ENCODE peak calls at places on chromosome 17, in ten cellular contexts. One of them, this sample, is unnamed.
A peak's percentile ranks its signal among the peaks of the same experiment; 100 is the strongest.

GRCh38 chr17:81832608-81833159 is 407 bp downstream of the MCRIP1 start:
- DNase-seq in Ammon's horn: no peak
- DNase-seq in NCI-H1694: no peak
- DNase-seq in GM03348: peak; percentile 66
- DNase-seq in stimulated activated CD4-positive, alpha-beta T cell treated with anti-CD3 and anti-CD28 coated beads, Interleukin-2, amount 100 ng/mL, for 48 hours: peak; percentile 38
- DNase-seq in Calu3: no peak
- DNase-seq in right cardiac atrium: no peak
- DNase-seq in AG20443: peak; percentile 60
- DNase-seq in activated gamma-delta T cell: no peak
- DNase-seq in left lobe of liver: no peak
- DNase-seq in this sample: peak; percentile 66

GRCh38 chr17:77208217-77208808 is 67.5 kb downstream of the SEC14L1 start:
- DNase-seq in Ammon's horn: peak; percentile 88
- DNase-seq in NCI-H1694: no peak
- DNase-seq in GM03348: peak; percentile 60
- DNase-seq in stimulated activated CD4-positive, alpha-beta T cell treated with anti-CD3 and anti-CD28 coated beads, Interleukin-2, amount 100 ng/mL, for 48 hours: no peak
- DNase-seq in Calu3: no peak
- DNase-seq in right cardiac atrium: peak; percentile 43
- DNase-seq in AG20443: peak; percentile 76
- DNase-seq in activated gamma-delta T cell: no peak
- DNase-seq in left lobe of liver: no peak
- DNase-seq in this sample: no peak

GRCh38 chr17:47819475-47819874 is 2.1 kb downstream of the OSBPL7 start:
- DNase-seq in Ammon's horn: no peak
- DNase-seq in NCI-H1694: no peak
- DNase-seq in GM03348: no peak
- DNase-seq in stimulated activated CD4-positive, alpha-beta T cell treated with anti-CD3 and anti-CD28 coated beads, Interleukin-2, amount 100 ng/mL, for 48 hours: no peak
- DNase-seq in Calu3: no peak
- DNase-seq in right cardiac atrium: no peak
- DNase-seq in AG20443: no peak
- DNase-seq in activated gamma-delta T cell: no peak
- DNase-seq in left lobe of liver: no peak
- DNase-seq in this sample: no peak

GRCh38 chr17:43905985-43906852 is 1.1 kb downstream of the MPP2 start:
- DNase-seq in Ammon's horn: peak; percentile 91
- DNase-seq in NCI-H1694: peak; percentile 64
- DNase-seq in GM03348: peak; percentile 82
- DNase-seq in stimulated activated CD4-positive, alpha-beta T cell treated with anti-CD3 and anti-CD28 coated beads, Interleukin-2, amount 100 ng/mL, for 48 hours: no peak
- DNase-seq in Calu3: peak; percentile 59
- DNase-seq in right cardiac atrium: peak; percentile 80
- DNase-seq in AG20443: peak; percentile 82
- DNase-seq in activated gamma-delta T cell: peak; percentile 24
- DNase-seq in left lobe of liver: peak; percentile 53
- DNase-seq in this sample: peak; percentile 48

GRCh38 chr17:79023886-79024771 is at the start of gene C1QTNF1:
- DNase-seq in Ammon's horn: no peak
- DNase-seq in NCI-H1694: no peak
- DNase-seq in GM03348: peak; percentile 64
- DNase-seq in stimulated activated CD4-positive, alpha-beta T cell treated with anti-CD3 and anti-CD28 coated beads, Interleukin-2, amount 100 ng/mL, for 48 hours: no peak
- DNase-seq in Calu3: peak; percentile 79
- DNase-seq in right cardiac atrium: peak; percentile 84
- DNase-seq in AG20443: peak; percentile 60
- DNase-seq in activated gamma-delta T cell: peak; percentile 30
- DNase-seq in left lobe of liver: no peak
- DNase-seq in this sample: peak; percentile 76

GRCh38 chr17:17128476-17129075 is 77.6 kb downstream of the PLD6 start:
- DNase-seq in Ammon's horn: no peak
- DNase-seq in NCI-H1694: no peak
- DNase-seq in GM03348: no peak
- DNase-seq in stimulated activated CD4-positive, alpha-beta T cell treated with anti-CD3 and anti-CD28 coated beads, Interleukin-2, amount 100 ng/mL, for 48 hours: no peak
- DNase-seq in Calu3: no peak
- DNase-seq in right cardiac atrium: no peak
- DNase-seq in AG20443: no peak
- DNase-seq in activated gamma-delta T cell: no peak
- DNase-seq in left lobe of liver: no peak
- DNase-seq in this sample: no peak

GRCh38 chr17:29590261-29590978 is 972 bp upstream of the GIT1 start:
- DNase-seq in Ammon's horn: peak; percentile 64
- DNase-seq in NCI-H1694: peak; percentile 51
- DNase-seq in GM03348: peak; percentile 67
- DNase-seq in stimulated activated CD4-positive, alpha-beta T cell treated with anti-CD3 and anti-CD28 coated beads, Interleukin-2, amount 100 ng/mL, for 48 hours: no peak
- DNase-seq in Calu3: no peak
- DNase-seq in right cardiac atrium: no peak
- DNase-seq in AG20443: no peak
- DNase-seq in activated gamma-delta T cell: no peak
- DNase-seq in left lobe of liver: no peak
- DNase-seq in this sample: no peak

GRCh38 chr17:62064029-62064790 is 868 bp downstream of the MED13 start:
- DNase-seq in Ammon's horn: peak; percentile 32
- DNase-seq in NCI-H1694: no peak
- DNase-seq in GM03348: no peak
- DNase-seq in stimulated activated CD4-positive, alpha-beta T cell treated with anti-CD3 and anti-CD28 coated beads, Interleukin-2, amount 100 ng/mL, for 48 hours: no peak
- DNase-seq in Calu3: no peak
- DNase-seq in right cardiac atrium: no peak
- DNase-seq in AG20443: no peak
- DNase-seq in activated gamma-delta T cell: no peak
- DNase-seq in left lobe of liver: no peak
- DNase-seq in this sample: peak; percentile 52

GRCh38 chr17:22300177-22300576 is 607.9 kb downstream of the KCNJ18 start:
- DNase-seq in Ammon's horn: no peak
- DNase-seq in NCI-H1694: no peak
- DNase-seq in GM03348: no peak
- DNase-seq in stimulated activated CD4-positive, alpha-beta T cell treated with anti-CD3 and anti-CD28 coated beads, Interleukin-2, amount 100 ng/mL, for 48 hours: no peak
- DNase-seq in Calu3: no peak
- DNase-seq in right cardiac atrium: no peak
- DNase-seq in AG20443: no peak
- DNase-seq in activated gamma-delta T cell: no peak
- DNase-seq in left lobe of liver: no peak
- DNase-seq in this sample: no peak

GRCh38 chr17:66339563-66339962 is 37.1 kb downstream of the PRKCA start:
- DNase-seq in Ammon's horn: no peak
- DNase-seq in NCI-H1694: no peak
- DNase-seq in GM03348: no peak
- DNase-seq in stimulated activated CD4-positive, alpha-beta T cell treated with anti-CD3 and anti-CD28 coated beads, Interleukin-2, amount 100 ng/mL, for 48 hours: no peak
- DNase-seq in Calu3: no peak
- DNase-seq in right cardiac atrium: no peak
- DNase-seq in AG20443: no peak
- DNase-seq in activated gamma-delta T cell: no peak
- DNase-seq in left lobe of liver: no peak
- DNase-seq in this sample: no peak

GRCh38 chr17:79800325-79801155 is 3.7 kb upstream of the CBX8 start:
- DNase-seq in Ammon's horn: no peak
- DNase-seq in NCI-H1694: peak; percentile 49
- DNase-seq in GM03348: peak; percentile 54
- DNase-seq in stimulated activated CD4-positive, alpha-beta T cell treated with anti-CD3 and anti-CD28 coated beads, Interleukin-2, amount 100 ng/mL, for 48 hours: no peak
- DNase-seq in Calu3: no peak
- DNase-seq in right cardiac atrium: no peak
- DNase-seq in AG20443: peak; percentile 52
- DNase-seq in activated gamma-delta T cell: no peak
- DNase-seq in left lobe of liver: no peak
- DNase-seq in this sample: peak; percentile 72

GRCh38 chr17:41063449-41063848 is 2.2 kb downstream of the KRTAP2-4 start:
- DNase-seq in Ammon's horn: no peak
- DNase-seq in NCI-H1694: no peak
- DNase-seq in GM03348: no peak
- DNase-seq in stimulated activated CD4-positive, alpha-beta T cell treated with anti-CD3 and anti-CD28 coated beads, Interleukin-2, amount 100 ng/mL, for 48 hours: no peak
- DNase-seq in Calu3: no peak
- DNase-seq in right cardiac atrium: no peak
- DNase-seq in AG20443: no peak
- DNase-seq in activated gamma-delta T cell: no peak
- DNase-seq in left lobe of liver: no peak
- DNase-seq in this sample: no peak

GRCh38 chr17:27446569-27447301 is 9.5 kb upstream of the KSR1 start:
- DNase-seq in Ammon's horn: no peak
- DNase-seq in NCI-H1694: peak; percentile 62
- DNase-seq in GM03348: peak; percentile 62
- DNase-seq in stimulated activated CD4-positive, alpha-beta T cell treated with anti-CD3 and anti-CD28 coated beads, Interleukin-2, amount 100 ng/mL, for 48 hours: no peak
- DNase-seq in Calu3: no peak
- DNase-seq in right cardiac atrium: peak; percentile 50
- DNase-seq in AG20443: peak; percentile 68
- DNase-seq in activated gamma-delta T cell: no peak
- DNase-seq in left lobe of liver: no peak
- DNase-seq in this sample: no peak

GRCh38 chr17:42761638-42762037 is 611 bp downstream of the RAMP2 start:
- DNase-seq in Ammon's horn: no peak
- DNase-seq in NCI-H1694: no peak
- DNase-seq in GM03348: no peak
- DNase-seq in stimulated activated CD4-positive, alpha-beta T cell treated with anti-CD3 and anti-CD28 coated beads, Interleukin-2, amount 100 ng/mL, for 48 hours: no peak
- DNase-seq in Calu3: no peak
- DNase-seq in right cardiac atrium: no peak
- DNase-seq in AG20443: no peak
- DNase-seq in activated gamma-delta T cell: no peak
- DNase-seq in left lobe of liver: no peak
- DNase-seq in this sample: no peak

GRCh38 chr17:1551741-1552140 is 10.9 kb downstream of the PITPNA start:
- DNase-seq in Ammon's horn: no peak
- DNase-seq in NCI-H1694: no peak
- DNase-seq in GM03348: no peak
- DNase-seq in stimulated activated CD4-positive, alpha-beta T cell treated with anti-CD3 and anti-CD28 coated beads, Interleukin-2, amount 100 ng/mL, for 48 hours: no peak
- DNase-seq in Calu3: no peak
- DNase-seq in right cardiac atrium: no peak
- DNase-seq in AG20443: no peak
- DNase-seq in activated gamma-delta T cell: no peak
- DNase-seq in left lobe of liver: no peak
- DNase-seq in this sample: no peak

GRCh38 chr17:49989518-49989880 is 5.5 kb downstream of the DLX3 start:
- DNase-seq in Ammon's horn: no peak
- DNase-seq in NCI-H1694: no peak
- DNase-seq in GM03348: no peak
- DNase-seq in stimulated activated CD4-positive, alpha-beta T cell treated with anti-CD3 and anti-CD28 coated beads, Interleukin-2, amount 100 ng/mL, for 48 hours: no peak
- DNase-seq in Calu3: no peak
- DNase-seq in right cardiac atrium: no peak
- DNase-seq in AG20443: no peak
- DNase-seq in activated gamma-delta T cell: no peak
- DNase-seq in left lobe of liver: no peak
- DNase-seq in this sample: no peak

GRCh38 chr17:35774499-35774898 is 13.8 kb downstream of the C17orf50 start:
- DNase-seq in Ammon's horn: peak; percentile 66
- DNase-seq in NCI-H1694: no peak
- DNase-seq in GM03348: no peak
- DNase-seq in stimulated activated CD4-positive, alpha-beta T cell treated with anti-CD3 and anti-CD28 coated beads, Interleukin-2, amount 100 ng/mL, for 48 hours: no peak
- DNase-seq in Calu3: no peak
- DNase-seq in right cardiac atrium: peak; percentile 77
- DNase-seq in AG20443: peak; percentile 48
- DNase-seq in activated gamma-delta T cell: no peak
- DNase-seq in left lobe of liver: no peak
- DNase-seq in this sample: no peak

GRCh38 chr17:78484300-78485159 is 92.7 kb downstream of the DNAH17 start:
- DNase-seq in Ammon's horn: peak; percentile 51
- DNase-seq in NCI-H1694: no peak
- DNase-seq in GM03348: peak; percentile 87
- DNase-seq in stimulated activated CD4-positive, alpha-beta T cell treated with anti-CD3 and anti-CD28 coated beads, Interleukin-2, amount 100 ng/mL, for 48 hours: peak; percentile 66
- DNase-seq in Calu3: peak; percentile 65
- DNase-seq in right cardiac atrium: no peak
- DNase-seq in AG20443: peak; percentile 90
- DNase-seq in activated gamma-delta T cell: no peak
- DNase-seq in left lobe of liver: no peak
- DNase-seq in this sample: peak; percentile 90

GRCh38 chr17:49899588-49899987 is 51.7 kb upstream of the TAC4 start:
- DNase-seq in Ammon's horn: no peak
- DNase-seq in NCI-H1694: no peak
- DNase-seq in GM03348: no peak
- DNase-seq in stimulated activated CD4-positive, alpha-beta T cell treated with anti-CD3 and anti-CD28 coated beads, Interleukin-2, amount 100 ng/mL, for 48 hours: no peak
- DNase-seq in Calu3: no peak
- DNase-seq in right cardiac atrium: no peak
- DNase-seq in AG20443: no peak
- DNase-seq in activated gamma-delta T cell: no peak
- DNase-seq in left lobe of liver: no peak
- DNase-seq in this sample: no peak

GRCh38 chr17:57970706-57971105 is 15.5 kb upstream of the CUEDC1 start:
- DNase-seq in Ammon's horn: no peak
- DNase-seq in NCI-H1694: no peak
- DNase-seq in GM03348: peak; percentile 42
- DNase-seq in stimulated activated CD4-positive, alpha-beta T cell treated with anti-CD3 and anti-CD28 coated beads, Interleukin-2, amount 100 ng/mL, for 48 hours: no peak
- DNase-seq in Calu3: no peak
- DNase-seq in right cardiac atrium: no peak
- DNase-seq in AG20443: peak; percentile 65
- DNase-seq in activated gamma-delta T cell: no peak
- DNase-seq in left lobe of liver: no peak
- DNase-seq in this sample: no peak

GRCh38 chr17:31319253-31319661 is 2.2 kb downstream of the EVI2A start:
- DNase-seq in Ammon's horn: no peak
- DNase-seq in NCI-H1694: no peak
- DNase-seq in GM03348: no peak
- DNase-seq in stimulated activated CD4-positive, alpha-beta T cell treated with anti-CD3 and anti-CD28 coated beads, Interleukin-2, amount 100 ng/mL, for 48 hours: no peak
- DNase-seq in Calu3: no peak
- DNase-seq in right cardiac atrium: no peak
- DNase-seq in AG20443: no peak
- DNase-seq in activated gamma-delta T cell: no peak
- DNase-seq in left lobe of liver: no peak
- DNase-seq in this sample: no peak

GRCh38 chr17:39225308-39225973 is at the start of gene STAC2:
- DNase-seq in Ammon's horn: no peak
- DNase-seq in NCI-H1694: no peak
- DNase-seq in GM03348: no peak
- DNase-seq in stimulated activated CD4-positive, alpha-beta T cell treated with anti-CD3 and anti-CD28 coated beads, Interleukin-2, amount 100 ng/mL, for 48 hours: no peak
- DNase-seq in Calu3: no peak
- DNase-seq in right cardiac atrium: no peak
- DNase-seq in AG20443: no peak
- DNase-seq in activated gamma-delta T cell: no peak
- DNase-seq in left lobe of liver: no peak
- DNase-seq in this sample: no peak

GRCh38 chr17:68627956-68628355 is 26.8 kb upstream of the FAM20A start:
- DNase-seq in Ammon's horn: no peak
- DNase-seq in NCI-H1694: no peak
- DNase-seq in GM03348: peak; percentile 12
- DNase-seq in stimulated activated CD4-positive, alpha-beta T cell treated with anti-CD3 and anti-CD28 coated beads, Interleukin-2, amount 100 ng/mL, for 48 hours: no peak
- DNase-seq in Calu3: peak; percentile 19
- DNase-seq in right cardiac atrium: no peak
- DNase-seq in AG20443: no peak
- DNase-seq in activated gamma-delta T cell: no peak
- DNase-seq in left lobe of liver: no peak
- DNase-seq in this sample: no peak

GRCh38 chr17:71287246-71287828 is 833.5 kb upstream of the SOX9 start:
- DNase-seq in Ammon's horn: no peak
- DNase-seq in NCI-H1694: no peak
- DNase-seq in GM03348: peak; percentile 5
- DNase-seq in stimulated activated CD4-positive, alpha-beta T cell treated with anti-CD3 and anti-CD28 coated beads, Interleukin-2, amount 100 ng/mL, for 48 hours: no peak
- DNase-seq in Calu3: no peak
- DNase-seq in right cardiac atrium: no peak
- DNase-seq in AG20443: peak; percentile 24
- DNase-seq in activated gamma-delta T cell: no peak
- DNase-seq in left lobe of liver: no peak
- DNase-seq in this sample: no peak